ENCODE peak calls at places on chromosome 22, in four cellular contexts. E is heart left ventricle, F is WTC11, B is choroid plexus epithelial cell. W is an unnamed sample.

GRCh38 chr22:41963453-41964105 is 5.7 kb upstream of the SEPTIN3 start:
- DNase-seq in F (no peak), B (peak), E (no peak), W (no peak)

GRCh38 chr22:40238425-40239344 is 61.0 kb downstream of the TNRC6B start:
- DNase-seq in E (no peak), F (no peak), B (peak), W (no peak)

GRCh38 chr22:46746192-46746591 is 8.1 kb upstream of the CERK start:
- DNase-seq in E (no peak), F (no peak), B (no peak), W (no peak)

GRCh38 chr22:42714308-42714707 is 6.4 kb downstream of the A4GALT start:
- DNase-seq in B (no peak), E (no peak), F (no peak), W (no peak)

GRCh38 chr22:45190473-45190872 is 26.7 kb downstream of the NUP50 start:
- DNase-seq in B (no peak), E (no peak), F (no peak), W (no peak)

GRCh38 chr22:46774456-46775363 is 12.3 kb downstream of the TBC1D22A start:
- DNase-seq in F (no peak), E (no peak), B (no peak), W (no peak)

GRCh38 chr22:48369789-48370507 is 1457.7 kb downstream of the BRD1 start:
- DNase-seq in E (no peak), B (no peak), F (peak), W (peak)

GRCh38 chr22:48658246-48658645 is 1169.4 kb downstream of the BRD1 start:
- DNase-seq in F (no peak), B (no peak), E (no peak), W (no peak)

GRCh38 chr22:48483764-48484528 is 1343.7 kb downstream of the BRD1 start:
- DNase-seq in F (no peak), E (no peak), B (no peak), W (peak)

GRCh38 chr22:48161354-48161753 is 1398.9 kb downstream of the TBC1D22A start:
- DNase-seq in F (no peak), B (no peak), E (no peak), W (no peak)

GRCh38 chr22:37320726-37321286 is 38.5 kb downstream of the CYTH4 start:
- DNase-seq in B (no peak), F (no peak), E (no peak), W (no peak)

GRCh38 chr22:23673826-23674690 is 16.8 kb upstream of the RGL4 start:
- DNase-seq in F (peak), E (no peak), B (peak), W (no peak)

GRCh38 chr22:22930571-22931556 is 43.2 kb downstream of the IGLL5 start:
- DNase-seq in E (no peak), B (no peak), F (no peak), W (no peak)

GRCh38 chr22:22742641-22743040 is 98.2 kb downstream of the GGTLC2 start:
- DNase-seq in B (no peak), F (no peak), E (no peak), W (no peak)

GRCh38 chr22:49235463-49236300 is 592.0 kb downstream of the BRD1 start:
- DNase-seq in F (no peak), B (no peak), E (no peak), W (peak)

GRCh38 chr22:38292694-38293093 is 19.9 kb upstream of the TMEM184B start:
- DNase-seq in E (no peak), F (no peak), B (peak), W (no peak)

GRCh38 chr22:39765029-39765428 is 128.5 kb downstream of the ENTHD1 start:
- DNase-seq in F (no peak), B (no peak), E (no peak), W (no peak)

GRCh38 chr22:44586337-44586990 is 88.4 kb upstream of the RTL6 start:
- DNase-seq in E (no peak), B (no peak), F (no peak), W (no peak)

GRCh38 chr22:35844886-35845285 is 127.2 kb downstream of the APOL5 start:
- DNase-seq in B (no peak), F (no peak), E (no peak), W (no peak)

GRCh38 chr22:35839811-35840739 is 122.4 kb downstream of the APOL5 start:
- DNase-seq in B (peak), F (peak), E (peak), W (peak)

GRCh38 chr22:35842519-35842913 is 124.8 kb downstream of the APOL5 start:
- DNase-seq in E (no peak), B (no peak), F (no peak), W (no peak)

GRCh38 chr22:35841907-35842518 is 124.3 kb downstream of the APOL5 start:
- DNase-seq in F (no peak), B (no peak), E (no peak), W (no peak)

DNA sequence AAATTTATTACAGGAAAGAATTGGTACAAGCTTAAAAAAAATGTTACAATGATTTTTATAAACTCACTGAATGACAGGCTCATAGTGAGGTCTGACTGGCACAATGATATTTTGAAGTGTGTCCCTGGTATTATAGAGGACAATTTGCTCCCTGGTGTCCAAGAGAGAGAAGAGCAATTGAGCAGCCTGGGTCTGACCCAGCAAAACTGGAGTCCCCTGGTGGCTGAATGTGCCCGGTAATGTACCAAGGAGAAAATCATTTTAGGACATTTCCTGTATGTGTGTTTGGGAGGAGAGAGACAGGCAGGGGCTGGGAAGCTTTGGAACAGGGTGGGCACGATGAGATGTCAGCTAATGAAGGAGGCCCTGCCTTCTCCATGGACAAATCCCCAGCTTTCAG is 125.3 kb downstream of the APOL5 start:
- DNase-seq in E (no peak), B (peak), F (peak), W (no peak)
- TF ChIP-seq CTCF in E (peak), B (peak), F (no peak), W (peak)

GRCh38 chr22:29205598-29206371 is at the start of gene EMID1:
- DNase-seq in F (peak), B (peak), E (no peak), W (no peak)
- TF ChIP-seq CTCF in F (no peak), B (peak), E (no peak), W (no peak)

GRCh38 chr22:27252282-27253049 is 549.1 kb downstream of the MN1 start:
- DNase-seq in E (no peak), F (no peak), B (peak), W (no peak)
- TF ChIP-seq CTCF in E (no peak), F (no peak), B (no peak), W (no peak)

DNA sequence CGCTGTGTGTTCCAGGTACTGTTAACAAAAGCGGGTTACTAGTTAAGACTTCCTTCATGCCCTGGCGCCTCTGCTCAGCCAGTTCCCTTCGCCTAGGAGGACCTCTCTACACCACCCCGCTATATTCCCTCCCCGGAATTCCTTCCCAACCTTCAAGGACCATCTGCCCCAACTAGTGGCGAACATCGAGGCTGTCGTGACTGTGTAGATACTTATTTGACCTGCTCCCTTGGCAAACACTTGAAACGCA is 450 bp upstream of the BCL2L13 start:
- DNase-seq in F (no peak), E (no peak), B (no peak), W (no peak)
- TF ChIP-seq CTCF in F (no peak), E (no peak), B (peak), W (no peak)

GRCh38 chr22:30823015-30823370 is 128.3 kb downstream of the OSBP2 start:
- DNase-seq in B (peak), F (peak), E (no peak), W (no peak)
- TF ChIP-seq CTCF in B (peak), F (no peak), E (no peak), W (peak)